ENCODE peak calls at places on chromosomes 2 and 18, in four cellular contexts. Y is brain microvascular endothelial cell, G is sigmoid colon, K is tibial artery. Q is an unnamed sample.

GRCh38 chr2:174623106-174623680 is 25.6 kb upstream of the WIPF1 start:
- DNase-seq in Y (no peak), G (no peak), K (no peak), Q (no peak)

GRCh38 chr2:96256611-96257113 is 9.1 kb downstream of the TMEM127 start:
- DNase-seq in Y (no peak), G (peak; percentile 50), K (no peak), Q (no peak)

GRCh38 chr2:224816816-224817215 is 100.7 kb upstream of the CCDC195 start:
- DNase-seq in Y (peak; percentile 34), G (no peak), K (no peak), Q (peak; percentile 80)

GRCh38 chr2:136235451-136236418 is 117.8 kb upstream of the CXCR4 start:
- DNase-seq in Y (peak; percentile 68), G (no peak), K (no peak), Q (peak; percentile 9)

GRCh38 chr2:67145851-67146250 is 251.3 kb upstream of the ETAA1 start:
- DNase-seq in Y (no peak), G (no peak), K (no peak), Q (no peak)

GRCh38 chr2:202122167-202122540 is 49.1 kb downstream of the KIAA2012 start:
- DNase-seq in Y (no peak), G (no peak), K (no peak), Q (no peak)

GRCh38 chr2:191857406-191857805 is 10.5 kb upstream of the CAVIN2 start:
- DNase-seq in Y (no peak), G (no peak), K (no peak), Q (no peak)

GRCh38 chr2:36562245-36562644 is 35.7 kb downstream of the FEZ2 start:
- DNase-seq in Y (no peak), G (no peak), K (no peak), Q (no peak)

GRCh38 chr2:30915485-30915884 is 108.2 kb upstream of the CAPN13 start:
- DNase-seq in Y (peak; percentile 12), G (no peak), K (no peak), Q (no peak)

GRCh38 chr18:10518595-10519273 is 7.1 kb upstream of the NAPG start:
- DNase-seq in Y (peak; percentile 13), G (peak; percentile 83), K (peak; percentile 62), Q (no peak)

GRCh38 chr2:241150660-241151530 is 628 bp downstream of the PPP1R7 start:
- DNase-seq in Y (no peak), G (no peak), K (no peak), Q (no peak)

GRCh38 chr2:130864830-130865229 is 28.1 kb downstream of the ARHGEF4 start:
- DNase-seq in Y (peak; percentile 28), G (peak; percentile 27), K (no peak), Q (no peak)

GRCh38 chr2:216792222-216793001 is 67.5 kb downstream of the TNP1 start:
- DNase-seq in Y (peak; percentile 21), G (peak; percentile 79), K (peak; percentile 90), Q (peak; percentile 82)

GRCh38 chr2:3175568-3175955 is 202.1 kb downstream of the EIPR1 start:
- DNase-seq in Y (no peak), G (peak; percentile 19), K (no peak), Q (no peak)

GRCh38 chr2:120803764-120804335 is 68.2 kb downstream of the GLI2 start:
- DNase-seq in Y (no peak), G (no peak), K (no peak), Q (no peak)

GRCh38 chr2:23533014-23533730 is 148.2 kb downstream of the KLHL29 start:
- DNase-seq in Y (no peak), G (no peak), K (no peak), Q (no peak)

GRCh38 chr2:40654346-40654745 is 202.5 kb upstream of the SLC8A1 start:
- DNase-seq in Y (no peak), G (no peak), K (no peak), Q (no peak)

GRCh38 chr2:199606193-199606780 is 148.5 kb upstream of the SATB2 start:
- DNase-seq in Y (no peak), G (no peak), K (no peak), Q (no peak)
- TF ChIP-seq CTCF in Y (peak; percentile 64), G (no peak), K (no peak), Q (peak; percentile 5)

GRCh38 chr18:31205273-31205672 is 42.6 kb upstream of the DSC1 start:
- DNase-seq in Y (no peak), G (no peak), K (no peak), Q (no peak)

GRCh38 chr18:31203794-31204148 is 41.1 kb upstream of the DSC1 start:
- DNase-seq in Y (no peak), G (no peak), K (no peak), Q (no peak)

GRCh38 chr18:31204833-31205232 is 42.2 kb upstream of the DSC1 start:
- DNase-seq in Y (no peak), G (no peak), K (no peak), Q (no peak)

GRCh38 chr18:31204169-31204568 is 41.5 kb upstream of the DSC1 start:
- DNase-seq in Y (no peak), G (no peak), K (no peak), Q (no peak)

GRCh38 chr18:31203086-31203793 is 40.6 kb upstream of the DSC1 start:
- DNase-seq in Y (no peak), G (no peak), K (peak; percentile 41), Q (no peak)
- H3K4me3 ChIP-seq in Y (no peak overlapping the region), G (no peak overlapping the region), K (no peak overlapping the region), Q (no peak overlapping the region)

DNA sequence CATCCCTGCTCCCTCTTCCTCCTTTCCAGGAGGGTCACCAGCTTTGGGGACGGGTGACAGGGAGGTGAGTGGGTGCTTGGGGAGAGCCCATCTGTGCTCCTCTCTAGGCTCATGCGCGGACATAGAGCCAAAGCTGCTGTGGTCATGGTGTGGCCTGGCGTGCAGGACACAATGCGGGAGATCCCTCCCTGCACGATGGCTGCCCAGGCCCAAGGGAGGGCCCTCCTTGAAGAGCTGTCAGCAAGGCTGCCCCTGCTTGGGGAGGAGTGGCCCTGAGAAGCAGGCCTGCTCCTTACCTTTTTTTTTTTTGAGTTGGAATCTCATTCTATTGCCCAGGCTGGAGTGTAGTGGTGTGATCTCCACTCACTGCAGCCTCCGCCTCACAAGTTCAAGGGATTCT is 111.4 kb downstream of the DYSF start:
- DNase-seq in Y (no peak), G (no peak), K (no peak), Q (no peak)
- H3K36me3 ChIP-seq in Y (peaks cover 2% of the 10 kb centered on the region), G (no peaks in the 10 kb centered on the region), K (no peaks in the 10 kb centered on the region), Q (no peaks in the 10 kb centered on the region)

DNA sequence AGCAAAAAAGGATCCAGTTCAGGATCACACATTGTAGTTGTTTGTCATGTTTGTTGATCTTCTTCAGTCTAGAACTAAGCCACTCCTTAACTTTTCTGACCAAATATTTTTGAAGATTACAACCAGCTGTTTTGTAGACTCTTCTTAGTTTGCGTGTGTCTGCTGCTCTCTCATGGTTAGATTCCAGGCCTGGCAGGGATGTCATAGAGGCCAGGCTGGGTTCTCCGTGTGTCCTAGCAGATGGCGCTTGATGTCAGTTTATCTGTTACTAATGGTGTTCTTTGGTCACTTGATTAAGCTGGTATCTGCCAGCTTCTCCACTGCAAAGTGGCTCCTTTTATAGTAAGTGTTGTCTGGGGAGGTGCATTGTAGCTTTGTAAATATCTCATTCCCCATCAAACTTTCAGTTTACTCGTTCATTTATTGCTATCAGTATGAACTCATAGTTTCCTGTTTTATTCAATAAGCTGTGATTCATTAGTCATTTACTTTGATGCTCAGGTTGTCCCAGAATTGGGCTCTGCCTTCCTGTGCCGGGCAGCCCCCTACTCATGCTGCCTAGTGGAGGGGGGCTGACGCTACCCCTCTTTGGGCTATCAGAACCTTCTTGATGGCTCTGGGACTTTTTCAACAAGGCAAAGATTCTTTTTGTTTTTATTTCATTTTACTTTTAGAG is 42.1 kb downstream of the GRHL1 start:
- DNase-seq in Y (no peak), G (peak; percentile 65), K (peak; percentile 30), Q (peak; percentile 59)
- TF ChIP-seq CTCF in Y (no peak), G (no peak), K (no peak), Q (peak; percentile 55)

DNA sequence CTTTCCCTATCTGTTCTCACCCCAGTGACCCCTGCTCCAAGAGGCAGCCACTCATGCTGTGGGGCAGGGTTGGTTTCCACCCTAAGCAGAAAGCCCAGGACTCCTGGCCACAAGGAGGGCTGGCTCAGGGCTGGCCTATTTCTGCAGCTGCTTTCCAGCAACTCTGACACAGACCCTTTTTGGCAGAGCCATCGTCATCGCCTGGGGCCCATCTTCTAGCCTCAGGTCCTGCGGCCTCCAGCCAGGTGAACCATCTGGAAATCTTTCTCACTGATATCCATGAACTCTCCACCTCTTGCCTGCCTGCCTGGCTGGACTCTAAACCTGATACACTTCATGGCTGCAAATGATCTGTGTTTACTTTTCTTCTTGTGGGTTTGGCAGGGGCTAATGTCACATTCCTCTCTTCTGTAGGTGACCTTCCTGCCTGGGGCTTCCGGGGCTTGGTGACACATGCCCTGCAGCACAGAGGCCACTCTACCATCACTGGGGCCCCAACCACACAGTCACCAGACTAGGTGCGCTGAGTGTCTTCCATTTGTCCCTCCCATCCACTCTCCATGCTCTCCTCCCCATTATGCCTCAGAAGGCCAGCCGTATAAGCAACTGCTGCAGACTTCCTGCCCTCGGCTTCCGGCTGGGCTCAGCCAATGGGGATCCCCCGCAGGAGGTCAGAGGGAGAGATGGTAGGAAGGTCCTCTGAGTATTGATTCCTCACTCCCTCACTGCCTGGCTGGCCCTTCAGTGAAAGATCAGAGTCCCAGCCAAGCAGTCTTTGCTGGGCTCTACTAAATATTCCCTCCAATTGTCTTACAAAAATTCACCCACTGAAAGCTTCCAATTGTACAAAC is 9.7 kb upstream of the COPS8 start:
- DNase-seq in Y (no peak), G (no peak), K (no peak), Q (no peak)
- H3K4me3 ChIP-seq in Y (no peak overlapping the region), G (no peak overlapping the region), K (no peak overlapping the region), Q (no peak overlapping the region)

DNA sequence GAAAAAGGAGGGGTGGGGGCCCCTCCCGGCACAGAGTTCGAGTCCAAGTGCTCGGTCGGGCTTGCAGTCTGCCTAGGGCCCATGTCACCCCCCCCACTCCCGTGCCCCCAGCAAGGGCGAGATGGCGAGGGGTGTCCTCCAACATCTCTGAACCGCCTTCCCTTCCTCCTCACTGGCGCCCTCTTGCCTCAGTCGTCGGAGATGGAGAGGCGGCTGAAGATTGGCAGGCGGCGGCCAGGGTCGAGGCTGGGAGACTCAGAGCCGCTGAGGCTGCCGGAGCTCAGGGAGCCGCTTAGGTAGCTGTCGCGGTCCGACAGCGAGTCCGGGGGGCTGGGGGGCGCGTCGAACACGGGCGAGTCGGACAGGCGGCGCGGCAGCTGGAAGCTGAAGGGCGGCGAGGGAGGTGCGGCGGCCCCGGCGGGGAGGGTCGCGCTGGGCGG is 2.3 kb downstream of the ZFP36L2 start:
- DNase-seq in Y (peak; percentile 55), G (peak; percentile 86), K (peak; percentile 67), Q (no peak)
- H3K36me3 ChIP-seq in Y (peaks cover 18% of the 10 kb centered on the region), G (peaks cover 5% of the 10 kb centered on the region), K (peaks cover 37% of the 10 kb centered on the region), Q (peaks cover 17% of the 10 kb centered on the region)

Q was measured in BJ.